ENCODE peak calls at places on chromosome 6, in ten cellular contexts. T is spleen, A is HCT116, F is HepG2, O is ovary, W is sigmoid colon, Z is H1, K is GM12891, Q is A549, S is Peyer's patch. M is an unnamed sample.

GRCh38 chr6:22164236-22164635 is 132.6 kb downstream of the PRL start:
- DNase-seq in F (no peak), S (no peak), A (no peak), K (no peak), W (no peak), T (no peak), Z (no peak), Q (no peak), O (no peak), M (no peak)

GRCh38 chr6:147154454-147154853 is 49.8 kb upstream of the STXBP5 start:
- DNase-seq in W (no peak), Q (peak; percentile 70), S (no peak), F (peak; percentile 9), O (no peak), T (no peak), Z (no peak), K (no peak), A (no peak), M (no peak)

GRCh38 chr6:90502866-90503407 is 83.9 kb downstream of the MAP3K7 start:
- DNase-seq in Q (peak; percentile 47), O (no peak), K (no peak), T (no peak), S (no peak), Z (no peak), W (no peak), F (peak; percentile 93), A (peak; percentile 4), M (peak; percentile 80)

GRCh38 chr6:108565893-108566292 is 5.2 kb downstream of the FOXO3 start:
- DNase-seq in S (peak; percentile 66), A (no peak), T (no peak), K (no peak), Q (no peak), Z (no peak), O (peak; percentile 63), W (peak; percentile 90), F (peak; percentile 81), M (peak; percentile 51)

GRCh38 chr6:167550936-167551633 is 226.2 kb downstream of the TTLL2 start:
- DNase-seq in O (peak; percentile 96), A (no peak), T (peak; percentile 85), Q (no peak), Z (no peak), K (no peak), S (peak; percentile 79), F (no peak), W (peak; percentile 93), M (no peak)

GRCh38 chr6:169190144-169190584 is 63.5 kb downstream of the THBS2 start:
- DNase-seq in T (no peak), Q (no peak), F (no peak), Z (no peak), A (no peak), S (peak; percentile 64), W (peak; percentile 89), O (peak; percentile 85), K (no peak), M (no peak)

GRCh38 chr6:146364816-146365594 is 178.6 kb upstream of the RAB32 start:
- DNase-seq in F (no peak), Z (no peak), K (no peak), W (no peak), O (no peak), T (no peak), A (no peak), S (no peak), Q (no peak), M (no peak)

GRCh38 chr6:897561-898207 is 204.7 kb upstream of the EXOC2 start:
- DNase-seq in A (no peak), K (no peak), O (no peak), Q (no peak), Z (no peak), S (no peak), F (no peak), T (no peak), W (no peak), M (no peak)

GRCh38 chr6:138695193-138695592 is 78.4 kb upstream of the CCDC28A start:
- DNase-seq in Z (no peak), T (no peak), Q (no peak), K (no peak), S (no peak), A (no peak), O (no peak), F (no peak), W (no peak), M (no peak)

GRCh38 chr6:101633081-101633480 is 239.6 kb downstream of the GRIK2 start:
- DNase-seq in S (no peak), T (no peak), W (no peak), F (no peak), K (no peak), A (no peak), Q (no peak), Z (no peak), O (no peak), M (no peak)

GRCh38 chr6:123594776-123595175 is 42.0 kb downstream of the TRDN start:
- DNase-seq in Q (no peak), A (no peak), K (no peak), O (no peak), T (no peak), Z (no peak), W (no peak), F (no peak), S (no peak), M (no peak)

GRCh38 chr6:132964101-132964867 is 149.9 kb downstream of the RPS12 start:
- DNase-seq in Z (no peak), S (no peak), K (no peak), F (peak; percentile 77), O (no peak), Q (no peak), W (no peak), T (no peak), A (no peak), M (peak; percentile 94)

GRCh38 chr6:117573006-117573680 is 29.2 kb downstream of the GOPC start:
- DNase-seq in W (no peak), F (no peak), T (no peak), Q (no peak), A (no peak), Z (no peak), K (no peak), O (no peak), S (no peak), M (no peak)

DNA sequence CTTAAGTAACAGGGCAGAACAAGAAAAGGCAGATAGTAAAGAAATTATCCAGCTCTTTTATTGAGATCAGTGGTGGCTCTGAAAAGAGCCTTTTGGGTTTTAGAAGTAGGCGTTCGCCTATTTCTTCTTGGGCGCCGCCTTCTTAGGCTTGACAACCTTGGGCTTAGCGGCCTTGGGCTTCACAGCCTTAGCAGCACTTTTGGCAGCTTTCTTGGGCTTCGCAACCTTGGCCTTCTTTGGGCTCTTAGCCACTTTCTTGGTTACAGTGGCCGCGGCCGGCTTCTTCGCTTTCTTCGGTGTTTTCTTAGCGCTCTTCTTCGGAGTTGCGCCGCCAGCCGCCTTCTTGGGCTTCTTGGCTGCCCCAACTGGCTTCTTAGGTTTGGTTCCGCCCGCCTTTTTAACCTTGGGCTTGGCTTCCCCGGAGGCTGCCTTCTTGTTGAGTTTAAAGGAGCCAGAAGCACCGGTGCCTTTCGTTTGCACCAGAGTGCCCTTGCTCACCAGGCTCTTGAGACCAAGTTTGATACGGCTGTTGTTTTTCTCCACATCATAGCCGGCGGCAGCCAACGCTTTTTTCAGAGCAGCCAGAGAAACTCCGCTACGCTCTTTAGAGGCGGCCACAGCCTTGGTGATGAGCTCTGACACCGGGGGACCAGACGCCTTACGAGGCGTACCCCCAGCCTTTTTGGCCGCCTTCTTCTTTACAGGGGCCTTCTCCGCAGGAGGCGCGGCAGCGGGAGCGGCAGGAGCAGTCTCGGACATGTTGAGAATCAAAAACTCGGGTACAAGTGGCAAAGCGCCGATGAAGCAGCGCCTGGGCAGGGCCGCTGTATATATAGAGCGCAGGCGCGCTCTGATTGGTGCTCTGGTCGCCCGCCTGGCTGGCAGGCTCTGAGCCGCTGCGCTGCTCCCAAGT is 31.3 kb upstream of the HFE start:
- DNase-seq in K (peak; percentile 48), F (peak; percentile 92), S (peak; percentile 98), A (peak; percentile 84), T (peak; percentile 98), O (peak; percentile 93), Z (no peak), Q (peak; percentile 87), W (peak; percentile 98), M (peak; percentile 94)
- TF ChIP-seq POLR2A in K (peak; percentile 99), F (peak; percentile 96), S (peak; percentile 100), A (peak; percentile 100), T (peak; percentile 99), O (peak; percentile 97), Z (peak; percentile 92), Q (peak; percentile 93), W (peak; percentile 100), M (peak; percentile 100)

GRCh38 chr6:165321555-165322145 is 12.2 kb upstream of the C6orf118 start:
- DNase-seq in F (no peak), W (no peak), K (no peak), T (no peak), O (no peak), Z (no peak), A (no peak), Q (no peak), S (no peak), M (no peak)
- TF ChIP-seq POLR2A in F (no peak), W (no peak), K (no peak), T (no peak), O (no peak), Z (no peak), A (no peak), Q (no peak), S (no peak), M (no peak)

DNA sequence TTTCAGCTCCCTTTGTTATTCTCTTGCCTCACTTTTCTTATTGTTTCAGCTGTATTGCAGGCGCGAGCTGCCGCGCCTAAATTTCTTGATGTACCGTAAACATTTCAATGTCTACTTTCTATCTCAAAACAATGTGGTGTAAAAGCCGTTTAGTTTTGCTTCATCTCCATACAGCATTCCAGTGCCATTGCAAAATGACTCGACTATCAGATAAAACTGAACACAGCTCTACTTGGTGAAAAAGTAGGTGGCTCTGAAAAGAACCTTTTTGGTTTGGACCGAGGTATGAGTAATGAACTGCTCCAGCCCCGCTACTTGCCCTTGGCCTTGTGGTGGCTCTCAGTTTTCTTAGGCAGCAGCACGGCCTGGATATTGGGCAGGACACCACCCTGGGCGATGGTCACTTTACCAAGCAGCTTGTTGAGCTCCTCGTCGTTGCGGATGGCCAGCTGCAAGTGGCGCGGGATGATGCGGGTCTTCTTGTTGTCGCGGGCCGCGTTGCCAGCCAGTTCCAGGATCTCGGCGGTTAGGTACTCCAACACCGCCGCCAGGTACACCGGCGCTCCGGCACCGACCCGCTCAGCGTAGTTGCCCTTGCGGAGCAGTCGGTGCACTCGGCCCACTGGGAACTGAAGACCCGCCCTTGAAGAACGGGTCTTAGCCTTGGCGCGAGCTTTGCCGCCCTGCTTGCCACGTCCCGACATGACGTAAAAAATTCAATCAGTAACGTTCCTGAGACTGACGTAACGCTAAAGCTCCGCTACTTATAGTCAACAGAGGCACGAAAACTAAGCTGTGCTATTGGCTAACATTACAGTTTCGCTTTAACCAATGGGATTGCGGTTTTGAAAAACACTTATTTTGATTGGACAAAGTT is 74.3 kb downstream of the OR2B2 start:
- DNase-seq in O (peak; percentile 84), A (peak; percentile 100), K (peak; percentile 40), S (peak; percentile 91), Q (peak; percentile 98), T (peak; percentile 96), Z (peak; percentile 76), F (peak; percentile 100), W (peak; percentile 88), M (peak; percentile 99)
- TF ChIP-seq POLR2A in O (peak; percentile 97), A (peak; percentile 39), K (no peak), S (no peak), Q (peak; percentile 71), T (peak; percentile 90), Z (peak; percentile 88), F (no peak), W (no peak), M (peak; percentile 93)

DNA sequence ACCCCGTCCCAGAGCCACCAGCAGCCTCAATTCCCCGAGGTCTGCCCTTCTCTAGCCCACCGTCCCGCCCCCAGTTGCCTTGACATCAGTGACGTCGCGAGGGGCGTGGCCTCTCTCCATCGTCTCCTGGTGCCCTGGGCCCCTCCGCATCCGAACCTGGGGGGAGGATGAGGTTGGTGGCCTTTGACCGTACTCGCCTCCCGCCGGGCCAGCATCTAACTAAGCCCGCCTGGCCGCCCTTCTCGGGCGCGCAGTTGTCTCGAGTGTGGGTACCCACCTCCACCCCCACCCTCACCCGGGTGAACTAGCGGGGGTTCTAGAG is 5.5 kb upstream of the ARMC12 start:
- DNase-seq in A (no peak), T (peak; percentile 100), S (peak; percentile 100), F (peak; percentile 89), Z (no peak), Q (peak; percentile 83), O (peak; percentile 97), K (peak; percentile 88), W (peak; percentile 99), M (peak; percentile 91)
- TF ChIP-seq POLR2A in A (no peak), T (peak; percentile 91), S (no peak), F (no peak), Z (no peak), Q (peak; percentile 17), O (peak; percentile 89), K (peak; percentile 58), W (peak; percentile 87), M (peak; percentile 85)

M was measured in erythroblast.